ENCODE peak calls at places on chromosomes 16 and 17, in ten cellular contexts. One of them, this sample, is unnamed. For H3K4me1, the result is how much of the 10 kb centered on the place peaks cover.

GRCh38 chr16:83992624-83993023 is 24.6 kb downstream of the NECAB2 start:
- DNase-seq in uterus: peak
- DNase-seq in psoas muscle: no peak
- DNase-seq in HAP-1: no peak
- DNase-seq in Panc1: no peak
- DNase-seq in SK-N-SH: no peak
- DNase-seq in right lobe of liver: peak
- DNase-seq in PC-3: peak
- DNase-seq in transverse colon: no peak
- DNase-seq in A549: no peak
- DNase-seq in this sample: no peak

GRCh38 chr17:62741290-62741689 is 66.8 kb downstream of the MARCHF10 start:
- DNase-seq in HAP-1: no peak
- DNase-seq in PC-3: no peak
- DNase-seq in transverse colon: no peak
- DNase-seq in A549: no peak
- DNase-seq in right lobe of liver: no peak
- DNase-seq in SK-N-SH: no peak
- DNase-seq in uterus: no peak
- DNase-seq in Panc1: no peak
- DNase-seq in psoas muscle: no peak
- DNase-seq in this sample: no peak

GRCh38 chr16:53931946-53932345 is 228.0 kb downstream of the FTO start:
- DNase-seq in transverse colon: no peak
- DNase-seq in PC-3: no peak
- DNase-seq in Panc1: no peak
- DNase-seq in SK-N-SH: no peak
- DNase-seq in HAP-1: no peak
- DNase-seq in A549: no peak
- DNase-seq in uterus: no peak
- DNase-seq in psoas muscle: no peak
- DNase-seq in right lobe of liver: no peak
- DNase-seq in this sample: no peak

GRCh38 chr16:78199325-78200022 is 100.0 kb downstream of the WWOX start:
- DNase-seq in HAP-1: no peak
- DNase-seq in right lobe of liver: no peak
- DNase-seq in SK-N-SH: no peak
- DNase-seq in uterus: no peak
- DNase-seq in Panc1: no peak
- DNase-seq in psoas muscle: no peak
- DNase-seq in A549: no peak
- DNase-seq in transverse colon: peak
- DNase-seq in PC-3: peak
- DNase-seq in this sample: no peak

GRCh38 chr17:15157051-15157450 is 108.1 kb downstream of the PMP22 start:
- DNase-seq in PC-3: no peak
- DNase-seq in HAP-1: no peak
- DNase-seq in A549: no peak
- DNase-seq in uterus: no peak
- DNase-seq in right lobe of liver: no peak
- DNase-seq in SK-N-SH: no peak
- DNase-seq in psoas muscle: no peak
- DNase-seq in Panc1: no peak
- DNase-seq in transverse colon: no peak
- DNase-seq in this sample: no peak

GRCh38 chr17:79071161-79071560 is 3.5 kb upstream of the ENGASE start:
- DNase-seq in right lobe of liver: no peak
- DNase-seq in SK-N-SH: no peak
- DNase-seq in transverse colon: no peak
- DNase-seq in PC-3: no peak
- DNase-seq in uterus: no peak
- DNase-seq in A549: no peak
- DNase-seq in psoas muscle: no peak
- DNase-seq in HAP-1: no peak
- DNase-seq in Panc1: no peak
- DNase-seq in this sample: no peak

GRCh38 chr17:39648876-39649430 is 12.0 kb downstream of the STARD3 start:
- DNase-seq in transverse colon: no peak
- DNase-seq in SK-N-SH: no peak
- DNase-seq in right lobe of liver: no peak
- DNase-seq in uterus: no peak
- DNase-seq in PC-3: no peak
- DNase-seq in HAP-1: no peak
- DNase-seq in psoas muscle: no peak
- DNase-seq in A549: no peak
- DNase-seq in Panc1: no peak
- DNase-seq in this sample: no peak

GRCh38 chr16:89136931-89137330 is 34.6 kb upstream of the CDH15 start:
- DNase-seq in PC-3: no peak
- DNase-seq in right lobe of liver: no peak
- DNase-seq in psoas muscle: peak
- DNase-seq in SK-N-SH: no peak
- DNase-seq in A549: no peak
- DNase-seq in Panc1: no peak
- DNase-seq in transverse colon: no peak
- DNase-seq in HAP-1: no peak
- DNase-seq in uterus: no peak
- DNase-seq in this sample: peak

GRCh38 chr16:83549836-83550569 is 257.8 kb upstream of the HSBP1 start:
- DNase-seq in Panc1: no peak
- DNase-seq in PC-3: no peak
- DNase-seq in psoas muscle: no peak
- DNase-seq in right lobe of liver: no peak
- DNase-seq in transverse colon: no peak
- DNase-seq in HAP-1: no peak
- DNase-seq in uterus: no peak
- DNase-seq in SK-N-SH: no peak
- DNase-seq in A549: no peak
- DNase-seq in this sample: no peak

GRCh38 chr17:30236807-30237206 is 1.3 kb upstream of the SLC6A4 start:
- DNase-seq in Panc1: no peak
- DNase-seq in right lobe of liver: peak
- DNase-seq in HAP-1: no peak
- DNase-seq in psoas muscle: peak
- DNase-seq in SK-N-SH: peak
- DNase-seq in PC-3: peak
- DNase-seq in transverse colon: peak
- DNase-seq in A549: peak
- DNase-seq in uterus: no peak
- DNase-seq in this sample: peak
- H3K4me3 ChIP-seq in Panc1: no peak
- H3K4me3 ChIP-seq in right lobe of liver: no peak
- H3K4me3 ChIP-seq in HAP-1: no peak
- H3K4me3 ChIP-seq in psoas muscle: no peak
- H3K4me3 ChIP-seq in SK-N-SH: no peak
- H3K4me3 ChIP-seq in PC-3: no peak
- H3K4me3 ChIP-seq in transverse colon: no peak
- H3K4me3 ChIP-seq in A549: peak
- H3K4me3 ChIP-seq in uterus: no peak
- H3K4me3 ChIP-seq in this sample: peak

GRCh38 chr17:82298538-82299421 is 18.6 kb downstream of the CD7 start:
- DNase-seq in right lobe of liver: peak
- DNase-seq in A549: no peak
- DNase-seq in HAP-1: no peak
- DNase-seq in transverse colon: no peak
- DNase-seq in uterus: no peak
- DNase-seq in PC-3: no peak
- DNase-seq in psoas muscle: no peak
- DNase-seq in SK-N-SH: peak
- DNase-seq in Panc1: no peak
- DNase-seq in this sample: no peak

GRCh38 chr17:82297804-82298537 is 19.4 kb downstream of the CD7 start:
- DNase-seq in uterus: peak
- DNase-seq in transverse colon: peak
- DNase-seq in right lobe of liver: peak
- DNase-seq in psoas muscle: peak
- DNase-seq in Panc1: peak
- DNase-seq in SK-N-SH: peak
- DNase-seq in HAP-1: no peak
- DNase-seq in A549: peak
- DNase-seq in PC-3: peak
- DNase-seq in this sample: peak

GRCh38 chr17:82300228-82300627 is 17.2 kb downstream of the CD7 start:
- DNase-seq in SK-N-SH: no peak
- DNase-seq in psoas muscle: no peak
- DNase-seq in uterus: no peak
- DNase-seq in transverse colon: no peak
- DNase-seq in PC-3: no peak
- DNase-seq in right lobe of liver: no peak
- DNase-seq in HAP-1: no peak
- DNase-seq in A549: no peak
- DNase-seq in Panc1: no peak
- DNase-seq in this sample: no peak

GRCh38 chr17:82300707-82301270 is 16.6 kb downstream of the CD7 start:
- DNase-seq in A549: peak
- DNase-seq in PC-3: peak
- DNase-seq in HAP-1: no peak
- DNase-seq in psoas muscle: peak
- DNase-seq in uterus: peak
- DNase-seq in transverse colon: peak
- DNase-seq in right lobe of liver: peak
- DNase-seq in Panc1: no peak
- DNase-seq in SK-N-SH: peak
- DNase-seq in this sample: peak

DNA sequence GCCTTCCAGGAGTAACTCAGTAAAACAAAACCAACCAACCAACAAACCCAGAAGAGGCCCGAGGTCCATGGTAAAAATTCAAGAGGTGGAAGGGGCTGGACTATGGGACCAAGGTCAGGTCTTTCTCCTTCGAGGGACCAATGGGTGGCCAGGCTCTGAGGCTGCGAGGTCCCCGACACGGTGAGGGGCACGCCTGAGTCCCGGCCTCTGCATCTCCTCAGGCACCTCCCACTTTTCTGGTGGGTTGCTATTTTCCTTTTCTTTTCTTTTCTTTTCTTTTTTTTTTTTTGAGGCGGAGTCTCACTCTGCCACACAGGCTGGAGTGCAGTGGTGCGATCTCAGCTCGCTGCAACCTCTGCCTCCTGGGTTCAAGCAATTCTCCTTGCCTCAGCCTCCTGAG is 18.0 kb downstream of the CD7 start:
- DNase-seq in Panc1: no peak
- DNase-seq in PC-3: no peak
- DNase-seq in right lobe of liver: no peak
- DNase-seq in HAP-1: no peak
- DNase-seq in uterus: no peak
- DNase-seq in A549: no peak
- DNase-seq in psoas muscle: no peak
- DNase-seq in SK-N-SH: no peak
- DNase-seq in transverse colon: no peak
- DNase-seq in this sample: no peak
- H3K4me1 ChIP-seq in Panc1: half or more
- H3K4me1 ChIP-seq in PC-3: under half
- H3K4me1 ChIP-seq in right lobe of liver: under half
- H3K4me1 ChIP-seq in HAP-1: under half
- H3K4me1 ChIP-seq in uterus: under half
- H3K4me1 ChIP-seq in A549: half or more
- H3K4me1 ChIP-seq in psoas muscle: under half
- H3K4me1 ChIP-seq in SK-N-SH: under half
- H3K4me1 ChIP-seq in transverse colon: under half
- H3K4me1 ChIP-seq in this sample: under half

GRCh38 chr16:50372611-50373344 is 4.0 kb upstream of the BRD7 start:
- DNase-seq in PC-3: peak
- DNase-seq in Panc1: no peak
- DNase-seq in psoas muscle: peak
- DNase-seq in SK-N-SH: peak
- DNase-seq in HAP-1: no peak
- DNase-seq in right lobe of liver: peak
- DNase-seq in uterus: no peak
- DNase-seq in A549: no peak
- DNase-seq in transverse colon: peak
- DNase-seq in this sample: no peak
- H3K4me3 ChIP-seq in PC-3: no peak
- H3K4me3 ChIP-seq in Panc1: no peak
- H3K4me3 ChIP-seq in psoas muscle: no peak
- H3K4me3 ChIP-seq in SK-N-SH: no peak
- H3K4me3 ChIP-seq in HAP-1: no peak
- H3K4me3 ChIP-seq in right lobe of liver: no peak
- H3K4me3 ChIP-seq in uterus: no peak
- H3K4me3 ChIP-seq in A549: no peak
- H3K4me3 ChIP-seq in transverse colon: no peak
- H3K4me3 ChIP-seq in this sample: no peak

GRCh38 chr17:63828936-63829335 is 1.5 kb upstream of the FTSJ3 start:
- DNase-seq in SK-N-SH: no peak
- DNase-seq in PC-3: no peak
- DNase-seq in A549: no peak
- DNase-seq in right lobe of liver: no peak
- DNase-seq in transverse colon: no peak
- DNase-seq in HAP-1: no peak
- DNase-seq in Panc1: no peak
- DNase-seq in psoas muscle: no peak
- DNase-seq in uterus: no peak
- DNase-seq in this sample: no peak

GRCh38 chr17:63824362-63824761 is 2.9 kb upstream of the PSMC5 start:
- DNase-seq in right lobe of liver: no peak
- DNase-seq in transverse colon: no peak
- DNase-seq in A549: no peak
- DNase-seq in SK-N-SH: no peak
- DNase-seq in uterus: no peak
- DNase-seq in PC-3: no peak
- DNase-seq in HAP-1: no peak
- DNase-seq in psoas muscle: no peak
- DNase-seq in Panc1: no peak
- DNase-seq in this sample: peak

GRCh38 chr17:63827801-63828221 is 348 bp upstream of the FTSJ3 start:
- DNase-seq in HAP-1: no peak
- DNase-seq in uterus: no peak
- DNase-seq in Panc1: no peak
- DNase-seq in PC-3: no peak
- DNase-seq in A549: no peak
- DNase-seq in psoas muscle: no peak
- DNase-seq in right lobe of liver: no peak
- DNase-seq in transverse colon: no peak
- DNase-seq in SK-N-SH: no peak
- DNase-seq in this sample: peak

GRCh38 chr17:63827002-63827800 is at the start of the genes FTSJ3 and PSMC5:
- DNase-seq in right lobe of liver: peak
- DNase-seq in uterus: peak
- DNase-seq in psoas muscle: peak
- DNase-seq in A549: peak
- DNase-seq in HAP-1: peak
- DNase-seq in transverse colon: peak
- DNase-seq in Panc1: peak
- DNase-seq in SK-N-SH: peak
- DNase-seq in PC-3: peak
- DNase-seq in this sample: peak

DNA sequence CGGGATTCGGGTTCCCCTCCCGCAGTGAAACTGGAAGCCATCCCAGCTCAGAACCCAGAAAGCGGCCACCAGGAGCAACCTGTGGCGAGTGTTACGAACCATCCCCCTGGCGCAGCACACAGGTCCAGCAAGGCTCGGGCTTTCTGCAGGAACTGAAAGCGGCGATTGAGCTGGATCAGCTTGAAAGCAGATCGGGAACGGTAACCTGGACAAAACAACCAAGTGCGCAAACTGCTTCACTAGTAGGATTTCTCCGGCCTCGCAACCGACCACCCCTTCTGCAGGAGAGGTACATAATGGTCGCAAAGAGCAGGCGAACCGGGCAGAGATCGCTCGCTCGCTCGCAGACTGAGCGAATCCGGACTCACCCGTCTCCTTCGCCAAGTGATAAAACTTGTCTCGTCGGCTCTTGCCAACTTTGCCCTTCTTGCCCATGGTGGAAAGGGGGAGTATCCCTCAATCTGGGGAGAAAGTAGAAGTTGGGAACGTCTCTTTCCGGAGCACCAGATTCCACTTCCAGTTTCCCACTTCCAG is 696 bp upstream of the PSMC5 start:
- DNase-seq in psoas muscle: no peak
- DNase-seq in SK-N-SH: peak
- DNase-seq in uterus: no peak
- DNase-seq in transverse colon: peak
- DNase-seq in Panc1: no peak
- DNase-seq in right lobe of liver: no peak
- DNase-seq in HAP-1: no peak
- DNase-seq in A549: no peak
- DNase-seq in PC-3: peak
- DNase-seq in this sample: peak
- H3K4me1 ChIP-seq in psoas muscle: under half
- H3K4me1 ChIP-seq in SK-N-SH: under half
- H3K4me1 ChIP-seq in uterus: under half
- H3K4me1 ChIP-seq in transverse colon: under half
- H3K4me1 ChIP-seq in Panc1: under half
- H3K4me1 ChIP-seq in right lobe of liver: under half
- H3K4me1 ChIP-seq in HAP-1: under half
- H3K4me1 ChIP-seq in A549: under half
- H3K4me1 ChIP-seq in PC-3: under half
- H3K4me1 ChIP-seq in this sample: under half

This sample was measured in kidney.